ENCODE peak calls at places on chromosomes 11 and 22, in eight cellular contexts. M is AG20443, X is NCI-H1092, A is lower leg skin, Y is naive B cell, P is fibroblast of lung, H is progenitor cell of endocrine pancreas, W is RCC 7860. Q is an unnamed sample.

GRCh38 chr11:73961321-73961720 is 10.5 kb downstream of the DNAJB13 start:
- DNase-seq in M (peak), X (no peak), A (no peak), Y (no peak), P (peak), H (no peak), W (peak), Q (no peak)

GRCh38 chr11:8604078-8604723 is 10.2 kb upstream of the STK33 start:
- DNase-seq in M (peak), X (no peak), A (no peak), Y (no peak), P (peak), H (peak), W (peak), Q (no peak)

GRCh38 chr11:109590782-109591181 is 168.8 kb downstream of the C11orf87 start:
- DNase-seq in M (no peak), X (no peak), A (no peak), Y (no peak), P (peak), H (no peak), W (no peak), Q (no peak)

GRCh38 chr11:47510231-47510630 is 42.7 kb downstream of the CELF1 start:
- DNase-seq in M (no peak), X (no peak), A (no peak), Y (no peak), P (no peak), H (no peak), W (no peak), Q (no peak)

GRCh38 chr11:17861036-17861755 is 126.6 kb downstream of the KCNC1 start:
- DNase-seq in M (no peak), X (no peak), A (no peak), Y (no peak), P (peak), H (no peak), W (no peak), Q (no peak)

GRCh38 chr11:120594746-120595145 is 83.2 kb downstream of the GRIK4 start:
- DNase-seq in M (no peak), X (no peak), A (no peak), Y (no peak), P (no peak), H (no peak), W (no peak), Q (no peak)

GRCh38 chr11:72519220-72519881 is 85.0 kb upstream of the CLPB start:
- DNase-seq in M (peak), X (no peak), A (no peak), Y (no peak), P (no peak), H (no peak), W (no peak), Q (peak)

GRCh38 chr11:60334005-60334620 is 7.1 kb downstream of the MS4A6E start:
- DNase-seq in M (peak), X (peak), A (peak), Y (peak), P (peak), H (peak), W (peak), Q (peak)

GRCh38 chr11:61896665-61897386 is 5.5 kb upstream of the FADS3 start:
- DNase-seq in M (no peak), X (no peak), A (no peak), Y (no peak), P (no peak), H (no peak), W (no peak), Q (no peak)

GRCh38 chr22:20084547-20085413 is 4.7 kb downstream of the DGCR8 start:
- DNase-seq in M (no peak), X (no peak), A (no peak), Y (no peak), P (peak), H (peak), W (no peak), Q (no peak)

GRCh38 chr11:126405906-126406305 is 50.4 kb downstream of the ST3GAL4 start:
- DNase-seq in M (no peak), X (no peak), A (no peak), Y (no peak), P (no peak), H (no peak), W (no peak), Q (no peak)

GRCh38 chr11:76714493-76714892 is 43.9 kb upstream of the LRRC32 start:
- DNase-seq in M (no peak), X (no peak), A (no peak), Y (no peak), P (no peak), H (no peak), W (no peak), Q (no peak)

GRCh38 chr11:63761870-63762661 is 6.5 kb downstream of the ZFTA start:
- DNase-seq in M (no peak), X (no peak), A (peak), Y (no peak), P (no peak), H (no peak), W (no peak), Q (no peak)

GRCh38 chr22:30234786-30235470 is 11.6 kb downstream of the LIF start:
- DNase-seq in M (peak), X (no peak), A (no peak), Y (no peak), P (peak), H (no peak), W (peak), Q (no peak)

GRCh38 chr11:1852885-1853284 is at the start of gene LSP1:
- DNase-seq in M (no peak), X (no peak), A (no peak), Y (peak), P (no peak), H (no peak), W (no peak), Q (peak)

GRCh38 chr11:61187505-61188130 is 15.7 kb upstream of the PGA3 start:
- DNase-seq in M (peak), X (peak), A (peak), Y (peak), P (peak), H (peak), W (peak), Q (peak)

GRCh38 chr11:106461839-106462545 is 384.5 kb downstream of the AASDHPPT start:
- DNase-seq in M (no peak), X (no peak), A (no peak), Y (no peak), P (peak), H (no peak), W (no peak), Q (no peak)

GRCh38 chr11:8777907-8778767 is 95.5 kb downstream of the RPL27A start:
- DNase-seq in M (peak), X (no peak), A (peak), Y (no peak), P (peak), H (no peak), W (no peak), Q (no peak)

GRCh38 chr11:104163100-104164027 is 583 bp downstream of the PDGFD start:
- DNase-seq in M (peak), X (no peak), A (peak), Y (no peak), P (peak), H (no peak), W (no peak), Q (no peak)

GRCh38 chr11:12587333-12587997 is 86.8 kb upstream of the TEAD1 start:
- DNase-seq in M (peak), X (no peak), A (no peak), Y (no peak), P (peak), H (no peak), W (peak), Q (no peak)

GRCh38 chr11:47442514-47442913 is 6.4 kb downstream of the RAPSN start:
- DNase-seq in M (no peak), X (no peak), A (no peak), Y (no peak), P (no peak), H (no peak), W (no peak), Q (no peak)

GRCh38 chr11:92911478-92911877 is 58.0 kb upstream of the MTNR1B start:
- DNase-seq in M (no peak), X (no peak), A (no peak), Y (no peak), P (no peak), H (no peak), W (no peak), Q (no peak)

GRCh38 chr11:44837650-44838049 is 110.9 kb downstream of the TSPAN18 start:
- DNase-seq in M (no peak), X (no peak), A (no peak), Y (no peak), P (peak), H (no peak), W (no peak), Q (no peak)

GRCh38 chr11:27864046-27865025 is 164.1 kb upstream of the BDNF start:
- DNase-seq in M (no peak), X (no peak), A (no peak), Y (no peak), P (peak), H (no peak), W (peak), Q (no peak)

GRCh38 chr11:126646701-126647209 is 291.3 kb downstream of the ST3GAL4 start:
- DNase-seq in M (peak), X (no peak), A (no peak), Y (no peak), P (peak), H (no peak), W (no peak), Q (no peak)

GRCh38 chr11:58334708-58335107 is 24.2 kb downstream of the OR5B17 start:
- DNase-seq in M (peak), X (no peak), A (no peak), Y (no peak), P (peak), H (no peak), W (peak), Q (no peak)

GRCh38 chr11:9170450-9170849 is 79.1 kb upstream of the SCUBE2 start:
- DNase-seq in M (peak), X (no peak), A (no peak), Y (no peak), P (peak), H (no peak), W (no peak), Q (no peak)

GRCh38 chr22:48568736-48569330 is 1258.8 kb downstream of the BRD1 start:
- DNase-seq in M (no peak), X (no peak), A (no peak), Y (no peak), P (no peak), H (no peak), W (no peak), Q (no peak)

GRCh38 chr11:5279678-5280077 is 9.9 kb upstream of the HBE1 start:
- DNase-seq in M (no peak), X (no peak), A (no peak), Y (no peak), P (no peak), H (no peak), W (no peak), Q (no peak)

GRCh38 chr11:61693897-61694840 is 14.0 kb downstream of the DAGLA start:
- DNase-seq in M (no peak), X (peak), A (no peak), Y (no peak), P (no peak), H (no peak), W (peak), Q (no peak)

Q was measured in activated T-helper 2 cell treated with anti-CD3 and anti-CD28 coated beads, Interferon-gamma antibody, Interleukin-2, Interleukin-4, amounts not matched to agents 10 μg/mL and 5 μg/mL and 100 μg/mL, durations not matched to agents 14 hours and 24 hours and 36 hours.